ENCODE peak calls at places on chromosomes 4 and X, in five cellular contexts. X is activated CD8-positive, alpha-beta memory T cell treated with anti-CD3 and anti-CD28 coated beads for 48 hours; P is aorta; B is iPS DF 19.7; H is NCI-H748 treated with DMSO at 0.1 percent for 48 hours. A is an unnamed sample.

GRCh38 chrX:130413415-130413814 is 11.6 kb downstream of the RBMX2 start:
- DNase-seq in P (no peak), X (no peak), H (no peak), B (no peak), A (no peak)

GRCh38 chrX:133810925-133811324 is 174.5 kb downstream of the GPC3 start:
- DNase-seq in P (no peak), B (no peak), H (no peak), X (no peak), A (no peak)

GRCh38 chr4:176044589-176044951 is 21.1 kb upstream of the WDR17 start:
- DNase-seq in P (peak), X (no peak), B (no peak), H (no peak), A (no peak)

GRCh38 chr4:26632916-26633315 is 49.0 kb downstream of the TBC1D19 start:
- DNase-seq in X (no peak), B (no peak), H (no peak), P (no peak), A (no peak)

GRCh38 chr4:41177016-41177415 is 37.3 kb downstream of the APBB2 start:
- DNase-seq in X (no peak), P (no peak), H (no peak), B (no peak), A (no peak)

GRCh38 chr4:182871616-182872015 is 45.6 kb downstream of the DCTD start:
- DNase-seq in B (no peak), P (no peak), H (no peak), X (no peak), A (no peak)

GRCh38 chr4:102623622-102624021 is 122.5 kb downstream of the NFKB1 start:
- DNase-seq in B (no peak), X (no peak), H (peak), P (no peak), A (no peak)

GRCh38 chrX:5113128-5113527 is 1115.5 kb downstream of the NLGN4X start:
- DNase-seq in H (peak), X (no peak), B (no peak), P (no peak), A (no peak)

GRCh38 chr4:98939892-98940298 is 11.0 kb upstream of the EIF4E start:
- DNase-seq in X (no peak), P (no peak), B (no peak), H (no peak), A (no peak)

GRCh38 chr4:88275516-88275915 is 8.8 kb downstream of the PPM1K start:
- DNase-seq in X (no peak), H (no peak), P (no peak), B (no peak), A (no peak)

GRCh38 chr4:46442963-46443362 is 53.0 kb upstream of the GABRA2 start:
- DNase-seq in X (no peak), P (no peak), B (no peak), H (no peak), A (no peak)

GRCh38 chr4:114642173-114642780 is 43.7 kb downstream of the UGT8 start:
- DNase-seq in X (no peak), B (no peak), H (peak), P (no peak), A (no peak)

GRCh38 chrX:952816-953215 is 259.6 kb downstream of the CRLF2 start:
- DNase-seq in H (no peak), X (no peak), B (no peak), P (no peak), A (no peak)

GRCh38 chr4:154292589-154292988 is 199.0 kb downstream of the DCHS2 start:
- DNase-seq in B (no peak), X (no peak), H (no peak), P (no peak), A (no peak)

GRCh38 chr4:80340036-80340435 is 4.5 kb downstream of the CFAP299 start:
- DNase-seq in X (no peak), P (no peak), B (no peak), H (no peak), A (no peak)

GRCh38 chrX:102950908-102951866 is 14.1 kb downstream of the RAB40AL start:
- DNase-seq in P (no peak), H (peak), X (peak), B (no peak), A (peak)

GRCh38 chr4:12399781-12400180 is 971.1 kb upstream of the HS3ST1 start:
- DNase-seq in H (no peak), P (no peak), B (no peak), X (no peak), A (no peak)

GRCh38 chr4:54102747-54103146 is 2.8 kb downstream of the GSX2 start:
- DNase-seq in H (no peak), P (no peak), X (no peak), B (no peak), A (no peak)

GRCh38 chrX:129747533-129747932 is 8.8 kb downstream of the XPNPEP2 start:
- DNase-seq in H (no peak), P (no peak), X (no peak), B (no peak), A (no peak)

GRCh38 chrX:103418811-103419210 is 42.5 kb downstream of the BEX3 start:
- DNase-seq in X (no peak), B (no peak), P (no peak), H (no peak), A (no peak)

GRCh38 chr4:15649914-15650545 is 5.1 kb downstream of the FBXL5 start:
- DNase-seq in H (peak), B (no peak), P (no peak), X (peak), A (no peak)

GRCh38 chr4:184267673-184268573 is 50.2 kb upstream of the ENPP6 start:
- DNase-seq in X (peak), B (no peak), H (peak), P (peak), A (peak)

GRCh38 chr4:1983846-1984405 is 24.8 kb downstream of the NELFA start:
- DNase-seq in X (no peak), B (no peak), H (no peak), P (no peak), A (peak)

GRCh38 chr4:17098401-17098800 is 200.0 kb upstream of the LDB2 start:
- DNase-seq in X (no peak), H (no peak), P (no peak), B (no peak), A (no peak)

GRCh38 chr4:1544861-1545275 is 138.6 kb upstream of the NKX1-1 start:
- DNase-seq in H (no peak), P (no peak), B (no peak), X (no peak), A (peak)

GRCh38 chr4:185263419-185263818 is 54.0 kb downstream of the SNX25 start:
- DNase-seq in H (no peak), X (no peak), B (no peak), P (no peak), A (no peak)

GRCh38 chr4:128416921-128417320 is 129.3 kb upstream of the PGRMC2 start:
- DNase-seq in X (no peak), P (no peak), H (no peak), B (no peak), A (no peak)

GRCh38 chr4:175787948-175788347 is 24.1 kb downstream of the GPM6A start:
- DNase-seq in B (no peak), P (no peak), X (no peak), H (peak), A (no peak)

GRCh38 chr4:76780781-76781697 is 116.9 kb downstream of the SOWAHB start:
- DNase-seq in P (no peak), X (no peak), B (no peak), H (no peak), A (no peak)

GRCh38 chrX:119654112-119654531 is 38.8 kb downstream of the SEPTIN6 start:
- DNase-seq in X (no peak), B (no peak), P (no peak), H (no peak), A (peak)

A was measured in left ventricle myocardium superior.